ENCODE peak calls at places on chromosomes 12 and 14, in seven cellular contexts. W is activated T-cell treated with anti-CD3 and anti-CD28 coated beads for 24 hours, N is A549, F is HT-29, S is DMS153, A is nephron progenitor cell, Y is dorsolateral prefrontal cortex. O is an unnamed sample.

GRCh38 chr12:48973992-48974673 is 2.6 kb upstream of the WNT10B start:
- DNase-seq in W (no peak), N (no peak), F (no peak), S (no peak), A (peak), Y (no peak), O (no peak)

GRCh38 chr12:54948171-54948570 is 36.4 kb downstream of the TESPA1 start:
- DNase-seq in W (no peak), N (no peak), F (no peak), S (no peak), A (no peak), Y (no peak), O (no peak)

GRCh38 chr14:67768219-67768618 is 48.2 kb downstream of the ZFYVE26 start:
- DNase-seq in W (no peak), N (no peak), F (no peak), S (no peak), A (no peak), Y (no peak), O (no peak)

GRCh38 chr12:96077081-96077480 is 41.7 kb upstream of the LTA4H start:
- DNase-seq in W (no peak), N (no peak), F (no peak), S (no peak), A (no peak), Y (no peak), O (no peak)

GRCh38 chr12:112162261-112162790 is 37.0 kb downstream of the TRAFD1 start:
- DNase-seq in W (no peak), N (no peak), F (no peak), S (no peak), A (no peak), Y (peak), O (no peak)

GRCh38 chr12:1972856-1973317 is 31.4 kb downstream of the DCP1B start:
- DNase-seq in W (no peak), N (no peak), F (no peak), S (no peak), A (peak), Y (no peak), O (peak)

GRCh38 chr14:68977741-68978549 is 1.2 kb downstream of the ACTN1 start:
- DNase-seq in W (no peak), N (peak), F (peak), S (peak), A (peak), Y (no peak), O (peak)

GRCh38 chr14:31829256-31829923 is 247.7 kb upstream of the ARHGAP5 start:
- DNase-seq in W (no peak), N (no peak), F (no peak), S (no peak), A (no peak), Y (no peak), O (no peak)

GRCh38 chr14:22895402-22895801 is 12.4 kb downstream of the REM2 start:
- DNase-seq in W (no peak), N (no peak), F (no peak), S (no peak), A (no peak), Y (no peak), O (no peak)

GRCh38 chr14:73254247-73255004 is 17.1 kb downstream of the PAPLN start:
- DNase-seq in W (no peak), N (no peak), F (no peak), S (no peak), A (no peak), Y (peak), O (no peak)

O was measured in AG20443.